ENCODE peak calls at places on chromosomes 16 and 17, in four cellular contexts. W is adrenal gland, K is mesenchymal stem cell, X is posterior vena cava. R is an unnamed sample.

GRCh38 chr16:56932588-56933265 is 785 bp downstream of the HERPUD1 start:
- DNase-seq in W (peak), X (peak), K (peak), R (peak)

GRCh38 chr17:79874329-79874981 is 35.2 kb upstream of the CBX4 start:
- DNase-seq in W (no peak), K (peak), X (no peak), R (no peak)

GRCh38 chr16:85667841-85668413 is 20.8 kb downstream of the GINS2 start:
- DNase-seq in K (no peak), X (no peak), W (no peak), R (no peak)

GRCh38 chr17:77363821-77364361 is 223.1 kb downstream of the SEC14L1 start:
- DNase-seq in X (peak), K (peak), W (peak), R (no peak)

GRCh38 chr17:78563189-78564145 is 13.7 kb downstream of the DNAH17 start:
- DNase-seq in W (peak), X (no peak), K (no peak), R (no peak)

GRCh38 chr17:76076100-76076764 is 1.7 kb downstream of the GALR2 start:
- DNase-seq in W (no peak), X (no peak), K (no peak), R (peak)

GRCh38 chr17:80295146-80295545 is 34.5 kb downstream of the RNF213 start:
- DNase-seq in K (no peak), X (peak), W (no peak), R (no peak)

GRCh38 chr17:79557276-79557675 is 53.6 kb downstream of the RBFOX3 start:
- DNase-seq in K (no peak), X (no peak), W (no peak), R (no peak)

GRCh38 chr17:67157732-67158639 is 87.0 kb downstream of the HELZ start:
- DNase-seq in K (peak), X (no peak), W (no peak), R (no peak)

GRCh38 chr17:49223168-49223516 is 7.4 kb downstream of the PHOSPHO1 start:
- DNase-seq in K (no peak), W (no peak), X (no peak), R (no peak)

GRCh38 chr17:82965371-82965770 is 114.0 kb upstream of the METRNL start:
- DNase-seq in K (no peak), W (no peak), X (peak), R (peak)

GRCh38 chr17:35596530-35597233 is 9.6 kb downstream of the AP2B1 start:
- DNase-seq in K (no peak), W (no peak), X (no peak), R (no peak)

GRCh38 chr17:79907217-79907715 is 68.0 kb upstream of the CBX4 start:
- DNase-seq in K (no peak), W (no peak), X (peak), R (no peak)

GRCh38 chr17:40484285-40484972 is 17.0 kb downstream of the TNS4 start:
- DNase-seq in K (no peak), W (no peak), X (no peak), R (no peak)

GRCh38 chr17:50272246-50272645 is 2.0 kb upstream of the TMEM92 start:
- DNase-seq in W (no peak), K (no peak), X (peak), R (peak)

GRCh38 chr17:21036361-21036881 is 6.4 kb downstream of the USP22 start:
- DNase-seq in W (no peak), X (no peak), K (peak), R (no peak)

GRCh38 chr16:87713469-87714229 is 52.1 kb downstream of the KLHDC4 start:
- DNase-seq in W (no peak), X (no peak), K (no peak), R (no peak)

GRCh38 chr17:66690166-66690565 is 144.8 kb upstream of the CACNG5 start:
- DNase-seq in K (no peak), X (no peak), W (no peak), R (no peak)

GRCh38 chr16:31107465-31107867 is 720 bp upstream of the BCKDK start:
- DNase-seq in X (no peak), K (no peak), W (no peak), R (no peak)

GRCh38 chr17:79873583-79873982 is 34.3 kb upstream of the CBX4 start:
- DNase-seq in W (no peak), X (no peak), K (no peak), R (no peak)

GRCh38 chr16:2043980-2044451 is 3.6 kb downstream of the NTHL1 start:
- DNase-seq in X (no peak), K (no peak), W (no peak), R (no peak)

GRCh38 chr16:14455577-14455976 is 174.5 kb downstream of the PARN start:
- DNase-seq in K (peak), X (no peak), W (no peak), R (no peak)

GRCh38 chr17:20092973-20093626 is 83.9 kb downstream of the SPECC1 start:
- DNase-seq in W (no peak), X (no peak), K (no peak), R (no peak)

GRCh38 chr17:33492082-33492481 is 199.0 kb upstream of the ASIC2 start:
- DNase-seq in X (no peak), W (no peak), K (no peak), R (no peak)

GRCh38 chr17:2796164-2797140 is at the start of gene RAP1GAP2:
- DNase-seq in K (no peak), X (peak), W (peak), R (no peak)

GRCh38 chr16:55820615-55821014 is 12.3 kb downstream of the CES1 start:
- DNase-seq in X (peak), W (no peak), K (no peak), R (no peak)

GRCh38 chr16:33059206-33059605 is 134.8 kb upstream of the TP53TG3C start:
- DNase-seq in W (no peak), X (peak), K (no peak), R (peak)